ENCODE peak calls at places on chromosomes 1 and 21, in six cellular contexts. F is GM23338, Y is HCT116, V is MM.1S, G is neural progenitor cell, Z is hepatocyte. B is an unnamed sample.

GRCh38 chr1:222225171-222225570 is 322.7 kb downstream of the HHIPL2 start:
- DNase-seq in F (no peak), Y (no peak), V (no peak), G (no peak), Z (no peak), B (peak)

GRCh38 chr1:221832617-221833016 is 90.7 kb upstream of the DUSP10 start:
- DNase-seq in F (no peak), Y (no peak), V (no peak), G (no peak), Z (no peak), B (no peak)

GRCh38 chr1:223135176-223135575 is 7.9 kb downstream of the TLR5 start:
- DNase-seq in F (no peak), Y (no peak), V (no peak), G (no peak), Z (no peak), B (peak)

GRCh38 chr1:101136739-101137138 is 100.1 kb upstream of the S1PR1 start:
- DNase-seq in F (peak), Y (no peak), V (peak), G (peak), Z (no peak), B (peak)

GRCh38 chr1:21262282-21263051 is 27.8 kb downstream of the ECE1 start:
- DNase-seq in F (peak), Y (no peak), V (no peak), G (peak), Z (peak), B (no peak)

GRCh38 chr1:44531785-44532566 is 126.9 kb downstream of the RNF220 start:
- DNase-seq in F (no peak), Y (peak), V (no peak), G (no peak), Z (peak), B (peak)

GRCh38 chr1:218480691-218481099 is 135.6 kb downstream of the TGFB2 start:
- DNase-seq in F (no peak), Y (no peak), V (no peak), G (no peak), Z (no peak), B (peak)

GRCh38 chr1:115924730-115925129 is 51.6 kb upstream of the SLC22A15 start:
- DNase-seq in F (peak), Y (no peak), V (no peak), G (peak), Z (no peak), B (peak)

GRCh38 chr1:67850151-67850551 is 16.9 kb upstream of the GNG12 start:
- DNase-seq in F (peak), Y (peak), V (peak), G (peak), Z (peak), B (peak)

GRCh38 chr1:232249834-232250233 is 380.1 kb downstream of the SIPA1L2 start:
- DNase-seq in F (peak), Y (no peak), V (no peak), G (no peak), Z (no peak), B (no peak)

GRCh38 chr1:245306020-245306419 is 151.2 kb downstream of the KIF26B start:
- DNase-seq in F (no peak), Y (no peak), V (no peak), G (no peak), Z (no peak), B (no peak)

GRCh38 chr1:207097871-207098324 is 6.1 kb upstream of the C4BPA start:
- DNase-seq in F (no peak), Y (no peak), V (no peak), G (no peak), Z (peak), B (peak)

GRCh38 chr1:118317836-118318614 is 133.0 kb upstream of the SPAG17 start:
- DNase-seq in F (peak), Y (no peak), V (no peak), G (no peak), Z (no peak), B (no peak)

GRCh38 chr21:15050588-15051377 is 14.0 kb downstream of the NRIP1 start:
- DNase-seq in F (peak), Y (no peak), V (no peak), G (no peak), Z (peak), B (no peak)

GRCh38 chr1:61241411-61241838 is 159.1 kb downstream of the NFIA start:
- DNase-seq in F (no peak), Y (no peak), V (no peak), G (no peak), Z (peak), B (peak)

GRCh38 chr1:208000001-208000400 is 89.1 kb upstream of the CD34 start:
- DNase-seq in F (no peak), Y (no peak), V (no peak), G (no peak), Z (no peak), B (no peak)

GRCh38 chr1:231420959-231421615 is 1.0 kb downstream of the EGLN1 start:
- DNase-seq in F (peak), Y (no peak), V (peak), G (peak), Z (peak), B (peak)

GRCh38 chr1:85952460-85952859 is 204.1 kb downstream of the COL24A1 start:
- DNase-seq in F (no peak), Y (no peak), V (no peak), G (no peak), Z (no peak), B (no peak)

GRCh38 chr1:227899141-227899819 is 48.5 kb downstream of the WNT9A start:
- DNase-seq in F (no peak), Y (no peak), V (peak), G (no peak), Z (no peak), B (no peak)

GRCh38 chr1:49995734-49996133 is 28.0 kb downstream of the AGBL4 start:
- DNase-seq in F (peak), Y (no peak), V (no peak), G (no peak), Z (no peak), B (peak)
- TF ChIP-seq CTCF in F (peak), Y (no peak), V (peak), G (no peak), Z (no peak), B (peak)

GRCh38 chr1:147892731-147893214 is 9.8 kb upstream of the GJA8 start:
- DNase-seq in F (peak), Y (peak), V (peak), G (peak), Z (peak), B (peak)

GRCh38 chr1:147890177-147890790 is 12.3 kb upstream of the GJA8 start:
- DNase-seq in F (peak), Y (peak), V (peak), G (peak), Z (peak), B (peak)

GRCh38 chr1:147891088-147891487 is 11.5 kb upstream of the GJA8 start:
- DNase-seq in F (no peak), Y (no peak), V (no peak), G (no peak), Z (no peak), B (no peak)

GRCh38 chr1:147895123-147895522 is 7.5 kb upstream of the GJA8 start:
- DNase-seq in F (no peak), Y (no peak), V (no peak), G (no peak), Z (no peak), B (peak)

GRCh38 chr1:147892216-147892615 is 10.4 kb upstream of the GJA8 start:
- DNase-seq in F (peak), Y (peak), V (no peak), G (peak), Z (peak), B (peak)
- TF ChIP-seq EZH2phosphoT487 in F (no peak), Y (no peak), V (no peak), G (no peak), Z (no peak), B (no peak)

DNA sequence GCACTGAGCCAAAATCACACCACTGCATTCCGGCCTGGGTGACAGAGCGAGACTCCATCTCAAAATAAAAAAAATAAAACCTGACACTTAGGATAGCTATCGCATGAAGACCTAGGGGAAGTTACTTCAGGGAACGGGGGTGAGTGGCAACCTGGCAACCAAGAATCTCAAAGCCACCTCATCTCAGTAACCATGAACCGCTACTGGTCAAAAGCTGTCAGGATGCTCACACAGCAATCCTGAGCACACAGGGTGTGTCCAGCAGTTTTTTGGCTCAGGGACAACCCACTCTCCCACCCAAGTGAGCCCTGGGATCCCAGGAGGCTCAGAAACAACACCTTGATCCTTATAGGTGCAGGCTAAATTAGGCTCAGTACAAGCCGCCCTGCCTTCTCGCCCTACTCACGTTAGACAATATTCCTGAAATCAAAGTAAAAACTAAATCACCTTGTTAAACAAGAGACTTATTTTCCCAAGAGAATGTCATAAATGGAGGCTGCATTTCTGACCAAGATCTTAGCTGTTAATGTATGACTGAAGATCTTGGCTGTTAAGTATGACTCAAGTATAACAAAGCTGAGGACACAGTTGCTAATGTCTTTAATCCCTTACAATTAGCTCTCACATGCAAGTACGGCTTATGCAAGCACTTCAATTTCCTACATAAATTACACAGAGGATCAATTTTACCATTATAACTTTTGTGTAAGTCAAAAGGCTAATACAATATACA is 48.3 kb upstream of the NADK start:
- DNase-seq in F (no peak), Y (no peak), V (no peak), G (no peak), Z (no peak), B (no peak)
- TF ChIP-seq EZH2 in F (no peak), Y (no peak), V (no peak), G (no peak), Z (no peak), B (no peak)

DNA sequence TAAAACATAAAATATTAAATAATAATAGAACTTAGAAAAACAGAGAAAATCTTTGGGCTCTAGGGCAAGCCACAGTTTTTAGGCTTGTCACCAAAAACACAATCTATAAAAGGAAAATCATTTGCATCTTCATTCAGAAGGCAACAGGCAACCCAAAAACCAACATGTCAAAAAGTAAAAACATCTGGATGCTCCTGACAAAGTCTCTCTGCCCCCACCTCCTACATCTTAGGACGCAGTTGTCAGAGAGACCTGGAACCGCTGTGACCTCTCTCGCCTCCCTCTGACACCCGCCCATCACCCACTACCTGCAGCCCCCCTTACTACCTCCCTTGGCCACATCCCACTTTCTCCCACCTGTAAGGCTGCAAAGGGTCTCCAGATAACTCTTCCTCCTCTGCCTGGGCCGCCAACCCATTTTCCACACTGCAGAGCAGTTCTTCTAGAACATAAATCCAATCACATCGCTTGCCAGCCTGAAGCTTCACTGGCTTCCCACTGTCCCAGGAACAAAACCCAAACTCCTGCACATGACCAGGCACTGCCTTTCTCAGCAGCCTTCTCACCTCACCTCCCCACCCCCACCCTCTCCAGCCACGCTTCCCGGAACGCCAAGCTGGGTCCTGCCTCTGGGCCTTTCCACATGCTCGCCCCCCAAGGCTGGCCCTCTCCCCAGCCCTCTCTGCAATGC is 14.7 kb downstream of the PRDM15 start:
- DNase-seq in F (no peak), Y (no peak), V (peak), G (no peak), Z (no peak), B (no peak)
- TF ChIP-seq CTCF in F (no peak), Y (no peak), V (no peak), G (no peak), Z (no peak), B (no peak)